ENCODE peak calls at places on chromosome 12, in six cellular contexts. One of them, this sample, is unnamed.

GRCh38 chr12:92462049-92462448 is 240.7 kb upstream of the PLEKHG7 start:
- DNase-seq in lower lobe of right lung: no peak
- DNase-seq in right lobe of liver: no peak
- DNase-seq in CD8-positive, alpha-beta memory T cell: no peak
- DNase-seq in H1: no peak
- DNase-seq in substantia nigra: no peak
- DNase-seq in this sample: no peak

GRCh38 chr12:88361493-88361892 is 218.8 kb downstream of the KITLG start:
- DNase-seq in substantia nigra: no peak
- DNase-seq in H1: no peak
- DNase-seq in right lobe of liver: no peak
- DNase-seq in CD8-positive, alpha-beta memory T cell: no peak
- DNase-seq in lower lobe of right lung: no peak
- DNase-seq in this sample: no peak

GRCh38 chr12:81468206-81468605 is 290.9 kb downstream of the PPFIA2 start:
- DNase-seq in lower lobe of right lung: no peak
- DNase-seq in substantia nigra: no peak
- DNase-seq in H1: no peak
- DNase-seq in CD8-positive, alpha-beta memory T cell: no peak
- DNase-seq in right lobe of liver: no peak
- DNase-seq in this sample: no peak

GRCh38 chr12:78674311-78675085 is 190.1 kb upstream of the SYT1 start:
- DNase-seq in lower lobe of right lung: no peak
- DNase-seq in right lobe of liver: no peak
- DNase-seq in CD8-positive, alpha-beta memory T cell: no peak
- DNase-seq in H1: no peak
- DNase-seq in substantia nigra: no peak
- DNase-seq in this sample: no peak

GRCh38 chr12:115079760-115080159 is 395.8 kb upstream of the TBX3 start:
- DNase-seq in substantia nigra: no peak
- DNase-seq in lower lobe of right lung: no peak
- DNase-seq in right lobe of liver: no peak
- DNase-seq in H1: no peak
- DNase-seq in CD8-positive, alpha-beta memory T cell: no peak
- DNase-seq in this sample: no peak

GRCh38 chr12:45674583-45674982 is 54.9 kb upstream of the ARID2 start:
- DNase-seq in H1: no peak
- DNase-seq in substantia nigra: no peak
- DNase-seq in right lobe of liver: no peak
- DNase-seq in lower lobe of right lung: peak
- DNase-seq in CD8-positive, alpha-beta memory T cell: no peak
- DNase-seq in this sample: peak

GRCh38 chr12:102376781-102377180 is 103.6 kb downstream of the IGF1 start:
- DNase-seq in CD8-positive, alpha-beta memory T cell: no peak
- DNase-seq in right lobe of liver: no peak
- DNase-seq in H1: no peak
- DNase-seq in lower lobe of right lung: no peak
- DNase-seq in substantia nigra: no peak
- DNase-seq in this sample: no peak

GRCh38 chr12:89976866-89977265 is 268.2 kb upstream of the ATP2B1 start:
- DNase-seq in lower lobe of right lung: no peak
- DNase-seq in H1: no peak
- DNase-seq in substantia nigra: no peak
- DNase-seq in right lobe of liver: no peak
- DNase-seq in CD8-positive, alpha-beta memory T cell: no peak
- DNase-seq in this sample: no peak

GRCh38 chr12:42961395-42961794 is 371.8 kb upstream of the PRICKLE1 start:
- DNase-seq in right lobe of liver: no peak
- DNase-seq in CD8-positive, alpha-beta memory T cell: no peak
- DNase-seq in lower lobe of right lung: no peak
- DNase-seq in substantia nigra: no peak
- DNase-seq in H1: no peak
- DNase-seq in this sample: no peak

GRCh38 chr12:53190108-53190729 is 9.5 kb upstream of the CSAD start:
- DNase-seq in substantia nigra: no peak
- DNase-seq in H1: peak
- DNase-seq in CD8-positive, alpha-beta memory T cell: peak
- DNase-seq in lower lobe of right lung: peak
- DNase-seq in right lobe of liver: peak
- DNase-seq in this sample: peak

GRCh38 chr12:68348419-68348818 is 16.3 kb upstream of the MDM1 start:
- DNase-seq in substantia nigra: no peak
- DNase-seq in right lobe of liver: no peak
- DNase-seq in H1: no peak
- DNase-seq in lower lobe of right lung: no peak
- DNase-seq in CD8-positive, alpha-beta memory T cell: no peak
- DNase-seq in this sample: no peak

GRCh38 chr12:124685689-124685993 is 118.2 kb upstream of the NCOR2 start:
- DNase-seq in H1: no peak
- DNase-seq in CD8-positive, alpha-beta memory T cell: no peak
- DNase-seq in lower lobe of right lung: no peak
- DNase-seq in substantia nigra: no peak
- DNase-seq in right lobe of liver: no peak
- DNase-seq in this sample: no peak

GRCh38 chr12:108879615-108880254 is at the start of gene DAO:
- DNase-seq in substantia nigra: peak
- DNase-seq in right lobe of liver: peak
- DNase-seq in lower lobe of right lung: no peak
- DNase-seq in H1: no peak
- DNase-seq in CD8-positive, alpha-beta memory T cell: no peak
- DNase-seq in this sample: no peak

GRCh38 chr12:11785722-11786121 is 136.2 kb downstream of the ETV6 start:
- DNase-seq in H1: no peak
- DNase-seq in lower lobe of right lung: no peak
- DNase-seq in right lobe of liver: no peak
- DNase-seq in substantia nigra: no peak
- DNase-seq in CD8-positive, alpha-beta memory T cell: no peak
- DNase-seq in this sample: no peak

GRCh38 chr12:111202237-111202592 is 166.7 kb downstream of the PHETA1 start:
- DNase-seq in CD8-positive, alpha-beta memory T cell: no peak
- DNase-seq in right lobe of liver: no peak
- DNase-seq in H1: no peak
- DNase-seq in substantia nigra: no peak
- DNase-seq in lower lobe of right lung: no peak
- DNase-seq in this sample: no peak

GRCh38 chr12:114967187-114967586 is 283.2 kb upstream of the TBX3 start:
- DNase-seq in substantia nigra: no peak
- DNase-seq in right lobe of liver: no peak
- DNase-seq in lower lobe of right lung: no peak
- DNase-seq in H1: no peak
- DNase-seq in CD8-positive, alpha-beta memory T cell: no peak
- DNase-seq in this sample: no peak

GRCh38 chr12:116039081-116039480 is 238.4 kb downstream of the MED13L start:
- DNase-seq in lower lobe of right lung: no peak
- DNase-seq in substantia nigra: no peak
- DNase-seq in H1: no peak
- DNase-seq in right lobe of liver: no peak
- DNase-seq in CD8-positive, alpha-beta memory T cell: no peak
- DNase-seq in this sample: no peak

GRCh38 chr12:45725631-45726593 is 3.6 kb upstream of the ARID2 start:
- DNase-seq in substantia nigra: peak
- DNase-seq in H1: no peak
- DNase-seq in CD8-positive, alpha-beta memory T cell: peak
- DNase-seq in right lobe of liver: peak
- DNase-seq in lower lobe of right lung: no peak
- DNase-seq in this sample: no peak

GRCh38 chr12:123389560-123390351 is 5.8 kb downstream of the KMT5A start:
- DNase-seq in H1: peak
- DNase-seq in right lobe of liver: peak
- DNase-seq in lower lobe of right lung: peak
- DNase-seq in CD8-positive, alpha-beta memory T cell: peak
- DNase-seq in substantia nigra: no peak
- DNase-seq in this sample: peak

GRCh38 chr12:96383991-96384390 is 16.2 kb downstream of the CDK17 start:
- DNase-seq in H1: no peak
- DNase-seq in substantia nigra: no peak
- DNase-seq in right lobe of liver: no peak
- DNase-seq in lower lobe of right lung: no peak
- DNase-seq in CD8-positive, alpha-beta memory T cell: no peak
- DNase-seq in this sample: no peak

GRCh38 chr12:113246478-113247122 is 25.3 kb downstream of the TPCN1 start:
- DNase-seq in lower lobe of right lung: no peak
- DNase-seq in H1: peak
- DNase-seq in right lobe of liver: peak
- DNase-seq in CD8-positive, alpha-beta memory T cell: no peak
- DNase-seq in substantia nigra: no peak
- DNase-seq in this sample: peak

GRCh38 chr12:13250416-13250815 is 53.9 kb downstream of the EMP1 start:
- DNase-seq in right lobe of liver: no peak
- DNase-seq in lower lobe of right lung: no peak
- DNase-seq in substantia nigra: no peak
- DNase-seq in H1: no peak
- DNase-seq in CD8-positive, alpha-beta memory T cell: no peak
- DNase-seq in this sample: no peak

GRCh38 chr12:62268956-62269355 is 8.8 kb downstream of the USP15 start:
- DNase-seq in CD8-positive, alpha-beta memory T cell: no peak
- DNase-seq in right lobe of liver: no peak
- DNase-seq in H1: no peak
- DNase-seq in lower lobe of right lung: no peak
- DNase-seq in substantia nigra: no peak
- DNase-seq in this sample: no peak

GRCh38 chr12:92739099-92739498 is 36.3 kb downstream of the PLEKHG7 start:
- DNase-seq in right lobe of liver: no peak
- DNase-seq in CD8-positive, alpha-beta memory T cell: no peak
- DNase-seq in H1: no peak
- DNase-seq in lower lobe of right lung: no peak
- DNase-seq in substantia nigra: no peak
- DNase-seq in this sample: no peak

GRCh38 chr12:122203301-122203967 is at the start of gene B3GNT4:
- DNase-seq in lower lobe of right lung: peak
- DNase-seq in right lobe of liver: peak
- DNase-seq in substantia nigra: no peak
- DNase-seq in H1: peak
- DNase-seq in CD8-positive, alpha-beta memory T cell: peak
- DNase-seq in this sample: peak

GRCh38 chr12:43807361-43807760 is 1.2 kb upstream of the TWF1 start:
- DNase-seq in H1: no peak
- DNase-seq in CD8-positive, alpha-beta memory T cell: no peak
- DNase-seq in lower lobe of right lung: no peak
- DNase-seq in substantia nigra: no peak
- DNase-seq in right lobe of liver: no peak
- DNase-seq in this sample: no peak

GRCh38 chr12:93292213-93292612 is 85.5 kb upstream of the NUDT4 start:
- DNase-seq in CD8-positive, alpha-beta memory T cell: no peak
- DNase-seq in H1: no peak
- DNase-seq in right lobe of liver: no peak
- DNase-seq in lower lobe of right lung: no peak
- DNase-seq in substantia nigra: no peak
- DNase-seq in this sample: no peak

GRCh38 chr12:126936181-126936851 is 1330.7 kb upstream of the TMEM132C start:
- DNase-seq in right lobe of liver: peak
- DNase-seq in CD8-positive, alpha-beta memory T cell: no peak
- DNase-seq in lower lobe of right lung: no peak
- DNase-seq in substantia nigra: peak
- DNase-seq in H1: no peak
- DNase-seq in this sample: no peak

GRCh38 chr12:71780207-71780822 is 25.7 kb downstream of the RAB21 start:
- DNase-seq in CD8-positive, alpha-beta memory T cell: peak
- DNase-seq in lower lobe of right lung: no peak
- DNase-seq in H1: no peak
- DNase-seq in substantia nigra: no peak
- DNase-seq in right lobe of liver: peak
- DNase-seq in this sample: peak

GRCh38 chr12:70603044-70603443 is 34.2 kb downstream of the PTPRB start:
- DNase-seq in right lobe of liver: no peak
- DNase-seq in substantia nigra: no peak
- DNase-seq in H1: no peak
- DNase-seq in lower lobe of right lung: no peak
- DNase-seq in CD8-positive, alpha-beta memory T cell: no peak
- DNase-seq in this sample: no peak

GRCh38 chr12:70592664-70593063 is 44.6 kb downstream of the PTPRB start:
- DNase-seq in H1: no peak
- DNase-seq in substantia nigra: no peak
- DNase-seq in CD8-positive, alpha-beta memory T cell: no peak
- DNase-seq in lower lobe of right lung: no peak
- DNase-seq in right lobe of liver: no peak
- DNase-seq in this sample: no peak

GRCh38 chr12:70598467-70599194 is 38.6 kb downstream of the PTPRB start:
- DNase-seq in lower lobe of right lung: no peak
- DNase-seq in H1: no peak
- DNase-seq in CD8-positive, alpha-beta memory T cell: no peak
- DNase-seq in substantia nigra: no peak
- DNase-seq in right lobe of liver: no peak
- DNase-seq in this sample: no peak
- H3K27ac ChIP-seq in lower lobe of right lung: no peak
- H3K27ac ChIP-seq in H1: no peak
- H3K27ac ChIP-seq in CD8-positive, alpha-beta memory T cell: no peak
- H3K27ac ChIP-seq in substantia nigra: no peak
- H3K27ac ChIP-seq in right lobe of liver: no peak
- H3K27ac ChIP-seq in this sample: no peak

GRCh38 chr12:49368240-49368600 is 958 bp downstream of the SPATS2 start:
- DNase-seq in substantia nigra: no peak
- DNase-seq in right lobe of liver: no peak
- DNase-seq in lower lobe of right lung: no peak
- DNase-seq in CD8-positive, alpha-beta memory T cell: no peak
- DNase-seq in H1: no peak
- DNase-seq in this sample: no peak
- H3K27ac ChIP-seq in substantia nigra: no peak
- H3K27ac ChIP-seq in right lobe of liver: no peak
- H3K27ac ChIP-seq in lower lobe of right lung: peak
- H3K27ac ChIP-seq in CD8-positive, alpha-beta memory T cell: peak
- H3K27ac ChIP-seq in H1: no peak
- H3K27ac ChIP-seq in this sample: peak

GRCh38 chr12:6361834-6362233 is 13.5 kb downstream of the SCNN1A start:
- DNase-seq in H1: no peak
- DNase-seq in substantia nigra: no peak
- DNase-seq in right lobe of liver: peak
- DNase-seq in CD8-positive, alpha-beta memory T cell: no peak
- DNase-seq in lower lobe of right lung: peak
- DNase-seq in this sample: peak

GRCh38 chr12:6358886-6359285 is 16.5 kb downstream of the SCNN1A start:
- DNase-seq in H1: no peak
- DNase-seq in CD8-positive, alpha-beta memory T cell: no peak
- DNase-seq in substantia nigra: no peak
- DNase-seq in lower lobe of right lung: no peak
- DNase-seq in right lobe of liver: no peak
- DNase-seq in this sample: no peak

GRCh38 chr12:6362383-6362782 is 13.0 kb downstream of the SCNN1A start:
- DNase-seq in CD8-positive, alpha-beta memory T cell: no peak
- DNase-seq in lower lobe of right lung: no peak
- DNase-seq in substantia nigra: no peak
- DNase-seq in H1: no peak
- DNase-seq in right lobe of liver: no peak
- DNase-seq in this sample: no peak

GRCh38 chr12:6360080-6360571 is 15.2 kb downstream of the SCNN1A start:
- DNase-seq in lower lobe of right lung: no peak
- DNase-seq in substantia nigra: no peak
- DNase-seq in H1: no peak
- DNase-seq in CD8-positive, alpha-beta memory T cell: no peak
- DNase-seq in right lobe of liver: peak
- DNase-seq in this sample: no peak

GRCh38 chr12:6360578-6361490 is 14.5 kb downstream of the SCNN1A start:
- DNase-seq in CD8-positive, alpha-beta memory T cell: no peak
- DNase-seq in H1: no peak
- DNase-seq in substantia nigra: no peak
- DNase-seq in lower lobe of right lung: no peak
- DNase-seq in right lobe of liver: no peak
- DNase-seq in this sample: no peak
- H3K27ac ChIP-seq in CD8-positive, alpha-beta memory T cell: no peak
- H3K27ac ChIP-seq in H1: no peak
- H3K27ac ChIP-seq in substantia nigra: no peak
- H3K27ac ChIP-seq in lower lobe of right lung: peak
- H3K27ac ChIP-seq in right lobe of liver: peak
- H3K27ac ChIP-seq in this sample: peak

GRCh38 chr12:104216461-104217058 is 981 bp downstream of the TXNRD1 start:
- DNase-seq in CD8-positive, alpha-beta memory T cell: no peak
- DNase-seq in substantia nigra: no peak
- DNase-seq in lower lobe of right lung: no peak
- DNase-seq in right lobe of liver: no peak
- DNase-seq in H1: no peak
- DNase-seq in this sample: no peak
- H3K27ac ChIP-seq in CD8-positive, alpha-beta memory T cell: no peak
- H3K27ac ChIP-seq in substantia nigra: no peak
- H3K27ac ChIP-seq in lower lobe of right lung: peak
- H3K27ac ChIP-seq in right lobe of liver: peak
- H3K27ac ChIP-seq in H1: no peak
- H3K27ac ChIP-seq in this sample: no peak